ENCODE peak calls at places on chromosome 1, in six cellular contexts. M is HuH-7; N is activated naive CD4-positive, alpha-beta T cell; B is bronchial epithelial cell; L is ovary; H is activated effector memory CD4-positive, alpha-beta T cell treated with Interleukin-2 at 50 U/mL for 16 hours. V is an unnamed sample.

GRCh38 chr1:202968895-202969295 is 1.8 kb upstream of the CYB5R1 start:
- DNase-seq in M (peak; percentile 80), N (no peak), B (peak; percentile 65), L (no peak), H (no peak), V (no peak)

GRCh38 chr1:88375977-88376376 is 308.1 kb upstream of the PKN2 start:
- DNase-seq in M (no peak), N (no peak), B (no peak), L (no peak), H (no peak), V (no peak)

GRCh38 chr1:46522969-46523320 is 28.5 kb downstream of the KNCN start:
- DNase-seq in M (no peak), N (no peak), B (peak; percentile 54), L (no peak), H (no peak), V (no peak)

GRCh38 chr1:46244656-46245371 is 2.7 kb upstream of the RAD54L start:
- DNase-seq in M (peak; percentile 55), N (no peak), B (peak; percentile 40), L (no peak), H (no peak), V (no peak)

GRCh38 chr1:2346691-2347408 is 44.5 kb downstream of the MORN1 start:
- DNase-seq in M (no peak), N (no peak), B (no peak), L (peak; percentile 1), H (no peak), V (no peak)

GRCh38 chr1:225602590-225603206 is 50.2 kb downstream of the ENAH start:
- DNase-seq in M (no peak), N (no peak), B (no peak), L (no peak), H (no peak), V (no peak)

GRCh38 chr1:164783778-164784555 is 225.0 kb downstream of the PBX1 start:
- DNase-seq in M (no peak), N (no peak), B (no peak), L (no peak), H (no peak), V (peak; percentile 69)

GRCh38 chr1:22641906-22642636 is 1.4 kb upstream of the C1QC start:
- DNase-seq in M (peak; percentile 85), N (peak; percentile 50), B (peak; percentile 18), L (peak; percentile 79), H (peak; percentile 49), V (peak; percentile 93)

GRCh38 chr1:97505816-97506215 is 415.0 kb downstream of the DPYD start:
- DNase-seq in M (no peak), N (no peak), B (no peak), L (no peak), H (no peak), V (no peak)

GRCh38 chr1:162035241-162035640 is 11.6 kb upstream of the OLFML2B start:
- DNase-seq in M (no peak), N (no peak), B (peak; percentile 68), L (no peak), H (no peak), V (no peak)

GRCh38 chr1:3402258-3403010 is 52.0 kb upstream of the ARHGEF16 start:
- DNase-seq in M (no peak), N (no peak), B (no peak), L (no peak), H (no peak), V (no peak)

GRCh38 chr1:184771190-184771691 is 16.6 kb upstream of the EDEM3 start:
- DNase-seq in M (no peak), N (no peak), B (no peak), L (no peak), H (no peak), V (no peak)